ENCODE peak calls at places on chromosomes 11 and 22, in five cellular contexts. Z, Q, B, C and V are unnamed samples.

GRCh38 chr22:49935561-49935960 is 17.1 kb downstream of the CRELD2 start:
- DNase-seq in B (no peak), Z (peak; percentile 41), C (no peak), Q (no peak), V (peak; percentile 80)

GRCh38 chr22:38176170-38176741 is 5.4 kb downstream of the PLA2G6 start:
- DNase-seq in B (peak; percentile 98), Q (peak; percentile 65), Z (no peak), C (no peak), V (no peak)

GRCh38 chr22:49583886-49584505 is 243.7 kb downstream of the BRD1 start:
- DNase-seq in Z (no peak), C (no peak), Q (no peak), B (no peak), V (peak; percentile 15)

GRCh38 chr11:77074205-77074604 is 7.4 kb downstream of the CAPN5 start:
- DNase-seq in B (no peak), Z (no peak), Q (no peak), C (no peak), V (peak; percentile 73)

GRCh38 chr11:104691129-104691528 is 207.1 kb downstream of the CASP12 start:
- DNase-seq in B (no peak), Z (no peak), C (no peak), Q (no peak), V (no peak)

GRCh38 chr11:82980947-82981346 is 79.4 kb downstream of the DDIAS start:
- DNase-seq in B (no peak), C (no peak), Q (no peak), Z (no peak), V (no peak)

GRCh38 chr11:62087694-62088093 is 36.1 kb upstream of the INCENP start:
- DNase-seq in B (no peak), Z (no peak), C (no peak), Q (no peak), V (no peak)

GRCh38 chr11:107591446-107592236 is 694 bp downstream of the ELMOD1 start:
- DNase-seq in B (no peak), C (no peak), Q (no peak), Z (no peak), V (peak; percentile 68)

GRCh38 chr11:92808009-92808408 is 161.4 kb upstream of the MTNR1B start:
- DNase-seq in Q (no peak), B (no peak), Z (no peak), C (no peak), V (no peak)

GRCh38 chr22:19882446-19883381 is 28.0 kb upstream of the GNB1L start:
- DNase-seq in Q (no peak), B (no peak), Z (no peak), C (no peak), V (peak; percentile 29)

GRCh38 chr11:46541593-46542371 is 52.0 kb downstream of the AMBRA1 start:
- DNase-seq in Q (no peak), C (no peak), B (no peak), Z (peak; percentile 88), V (no peak)
- TF ChIP-seq MXI1 in Q (no peak), C (no peak), B (no peak), Z (no peak), V (no peak)

DNA sequence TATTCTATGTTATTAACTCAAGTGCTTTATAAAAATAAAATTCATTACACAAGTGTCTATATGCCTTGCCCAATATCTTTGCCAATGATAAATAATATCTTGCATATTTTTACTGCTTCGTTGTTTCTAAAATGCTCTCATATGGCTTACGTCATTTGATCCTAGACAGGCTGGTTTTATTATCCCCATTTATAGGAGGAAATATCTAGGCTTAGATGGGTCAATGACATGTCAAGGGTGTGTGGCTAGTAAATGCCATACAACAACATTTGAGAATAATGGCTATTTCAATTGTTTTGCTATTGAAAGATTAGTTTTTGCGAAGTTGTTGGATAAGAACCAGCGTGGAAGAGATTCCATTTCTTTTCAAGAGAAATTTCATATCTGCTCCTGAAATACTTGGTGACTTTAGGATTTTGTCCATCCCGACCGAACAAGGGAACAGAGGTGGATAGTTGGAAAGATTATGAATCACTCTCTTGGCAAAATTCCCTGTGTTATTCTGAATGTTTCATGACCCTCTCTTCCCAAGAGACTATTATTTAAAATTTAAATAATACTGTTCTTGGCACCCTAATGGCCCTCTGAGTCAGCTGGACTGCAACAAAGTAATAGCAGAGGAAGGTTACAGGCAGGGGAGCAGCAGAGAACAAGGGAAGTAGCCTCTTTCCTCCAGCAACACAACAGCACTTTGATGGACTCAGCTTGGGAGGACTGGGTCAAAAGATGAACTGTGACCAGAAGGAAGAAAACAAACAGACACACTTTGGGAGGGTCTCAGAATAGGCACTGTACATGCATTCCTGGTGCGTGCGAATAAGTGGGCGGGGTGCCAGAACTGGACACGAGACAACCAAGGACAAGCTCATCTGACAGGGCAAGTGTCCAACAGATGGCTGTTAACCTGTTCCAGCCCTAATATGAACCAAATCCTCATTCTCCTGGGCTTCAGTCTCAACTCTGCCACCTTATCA is 94.5 kb downstream of the ME3 start:
- DNase-seq in Q (no peak), B (peak; percentile 91), C (peak; percentile 81), Z (no peak), V (no peak)
- H3K27ac ChIP-seq in Q (no peak overlapping the region), B (no peak overlapping the region), C (no peak overlapping the region), Z (no peak overlapping the region), V (peak overlapping the region; percentile 89)

GRCh38 chr11:67293090-67293489 is 4.0 kb downstream of the ANKRD13D start:
- DNase-seq in B (peak; percentile 65), C (no peak), Q (no peak), Z (no peak), V (no peak)
- TF ChIP-seq MXI1 in B (no peak), C (no peak), Q (no peak), Z (no peak), V (no peak)

GRCh38 chr11:330694-331314 is 10.1 kb upstream of the IFITM3 start:
- DNase-seq in C (no peak), B (no peak), Q (no peak), Z (no peak), V (no peak)
- H3K27ac ChIP-seq in C (no peak overlapping the region), B (no peak overlapping the region), Q (peak overlapping the region; percentile 82), Z (peak overlapping the region; percentile 79), V (no peak overlapping the region)

DNA sequence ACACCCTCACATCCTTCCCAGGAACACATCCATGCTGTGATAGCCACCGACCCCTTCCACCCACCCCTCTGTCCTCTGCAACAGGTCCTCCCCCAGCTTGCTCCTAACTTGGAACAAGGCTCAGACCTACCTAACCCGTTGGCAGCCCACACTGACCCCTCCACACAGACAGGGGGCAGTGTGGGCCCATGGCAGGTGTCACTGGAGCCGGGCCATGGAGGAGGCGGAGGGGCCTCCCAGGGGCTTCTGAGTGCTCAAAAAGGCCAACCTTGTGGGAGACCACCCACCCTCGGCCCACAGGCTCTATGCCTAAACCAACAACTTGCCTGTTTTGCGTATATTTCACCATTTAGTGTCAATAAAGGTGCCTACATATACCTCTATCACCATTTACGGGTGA is 57.0 kb downstream of the CERK start:
- DNase-seq in Q (no peak), B (no peak), C (peak; percentile 18), Z (peak; percentile 37), V (peak; percentile 78)
- TF ChIP-seq MXI1 in Q (no peak), B (no peak), C (no peak), Z (no peak), V (no peak)

GRCh38 chr11:2869561-2870427 is 15.8 kb downstream of the CDKN1C start:
- DNase-seq in Q (no peak), C (no peak), B (no peak), Z (no peak), V (no peak)

GRCh38 chr11:2867722-2868548 is 17.6 kb downstream of the CDKN1C start:
- DNase-seq in C (no peak), Z (peak; percentile 87), B (no peak), Q (no peak), V (no peak)

GRCh38 chr11:2868604-2869526 is 16.7 kb downstream of the CDKN1C start:
- DNase-seq in C (no peak), Z (no peak), Q (no peak), B (no peak), V (no peak)

GRCh38 chr11:2870955-2871720 is 14.4 kb downstream of the CDKN1C start:
- DNase-seq in C (no peak), Q (no peak), Z (no peak), B (no peak), V (no peak)

GRCh38 chr11:2870460-2870859 is 15.1 kb downstream of the CDKN1C start:
- DNase-seq in Q (no peak), C (no peak), B (no peak), Z (no peak), V (peak; percentile 46)
- H3K27ac ChIP-seq in Q (no peak overlapping the region), C (no peak overlapping the region), B (no peak overlapping the region), Z (no peak overlapping the region), V (no peak overlapping the region)

GRCh38 chr11:101582242-101583052 is 1.4 kb downstream of the TRPC6 start:
- DNase-seq in C (no peak), B (peak; percentile 31), Z (no peak), Q (no peak), V (peak; percentile 19)

DNA sequence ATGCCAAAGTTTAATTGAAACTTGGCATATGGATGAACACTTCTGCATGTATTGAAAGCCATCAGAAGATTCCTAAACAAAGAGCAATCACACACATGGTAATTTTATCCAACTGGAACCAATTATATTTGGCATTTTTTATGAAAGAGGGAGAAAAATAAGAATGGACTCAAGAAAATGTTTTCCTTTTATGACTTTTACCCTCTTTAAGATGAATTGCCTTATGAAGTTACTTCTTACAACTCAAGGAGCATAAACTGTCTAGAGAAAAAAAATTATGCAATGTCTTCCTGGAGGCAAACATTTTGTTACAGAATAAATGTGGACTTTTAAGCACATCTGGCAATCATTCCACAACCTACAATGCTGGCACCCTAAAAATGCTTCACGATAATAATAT is 7.3 kb downstream of the TRPC6 start:
- DNase-seq in C (no peak), Z (no peak), Q (no peak), B (no peak), V (no peak)
- TF ChIP-seq MXI1 in C (no peak), Z (no peak), Q (no peak), B (no peak), V (no peak)

DNA sequence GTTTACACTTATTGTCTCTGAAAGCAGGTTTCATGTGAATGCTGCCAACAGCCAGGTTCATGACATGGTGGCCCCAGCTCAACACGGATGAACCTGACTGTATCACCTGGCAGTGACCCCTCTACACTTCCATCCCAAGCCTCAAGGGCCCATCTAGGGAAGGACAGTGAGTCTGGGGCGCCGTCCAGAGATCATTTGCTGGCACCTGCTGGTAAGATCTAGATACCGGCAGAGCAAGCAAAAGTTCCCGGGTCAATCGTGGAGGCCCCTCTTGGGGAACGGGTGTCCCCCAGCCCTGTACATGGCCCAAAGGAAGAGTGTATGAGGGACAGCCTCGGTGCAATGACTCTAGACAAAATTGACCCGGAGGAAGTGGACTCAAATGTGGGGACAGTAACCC is 34.7 kb upstream of the TH start:
- DNase-seq in Q (no peak), B (no peak), Z (no peak), C (no peak), V (no peak)
- H3K27ac ChIP-seq in Q (no peak overlapping the region), B (no peak overlapping the region), Z (no peak overlapping the region), C (peak overlapping the region; percentile 24), V (no peak overlapping the region)

DNA sequence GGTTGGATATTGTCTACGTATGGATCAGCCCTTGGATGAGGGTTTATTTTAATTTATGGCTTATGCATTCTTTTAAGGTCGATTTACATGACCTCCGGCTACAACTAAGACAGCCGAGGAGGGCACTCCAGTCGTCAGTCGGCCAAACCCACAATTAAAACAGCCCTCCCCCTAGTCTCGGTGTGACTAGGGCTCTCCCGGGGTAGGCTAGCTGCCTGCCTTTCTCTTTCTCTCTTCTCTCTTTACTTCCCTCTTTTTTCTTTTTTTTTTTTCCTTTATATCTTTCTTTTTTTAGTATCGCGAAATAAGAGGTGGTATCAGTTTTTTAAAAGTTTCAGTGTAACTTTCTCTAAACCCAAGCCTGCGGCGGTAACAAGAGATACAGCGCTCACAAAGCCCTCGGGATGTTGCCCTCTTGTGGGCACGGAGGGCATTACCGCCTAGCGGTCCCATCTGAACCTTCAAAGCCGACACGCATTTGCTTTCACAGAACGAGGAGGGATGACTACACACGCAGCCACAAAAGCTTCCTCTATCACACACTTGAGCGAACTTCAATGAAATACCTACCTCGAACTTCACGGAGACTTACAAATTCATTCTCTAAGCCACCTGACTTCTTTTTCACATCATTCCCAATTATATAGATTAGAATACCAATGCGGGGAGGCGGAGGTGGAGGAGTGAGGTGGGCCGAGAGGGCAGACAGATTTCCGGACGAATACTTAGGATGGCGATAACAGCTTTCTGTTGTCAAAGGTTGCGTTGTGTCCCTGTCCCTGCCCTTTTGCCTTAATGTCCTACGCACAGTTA is 132.3 kb upstream of the C11orf58 start:
- DNase-seq in Z (peak; percentile 94), C (peak; percentile 75), B (peak; percentile 96), Q (peak; percentile 21), V (peak; percentile 85)
- TF ChIP-seq MXI1 in Z (peak; percentile 18), C (no peak), B (peak; percentile 63), Q (no peak), V (peak; percentile 72)